ENCODE peak calls at places on chromosome 16, in ten cellular contexts. H is thoracic aorta, C is foreskin keratinocyte, F is AG09309, Q is choroid plexus epithelial cell, K is fibroblast of pulmonary artery, N is cardiac muscle cell, L is gastrocnemius medialis, S is lung, W is prostate gland. Y is an unnamed sample.

GRCh38 chr16:72128701-72129100 is 35.1 kb downstream of the DHX38 start:
- DNase-seq in H (no peak), C (no peak), F (no peak), Q (no peak), K (no peak), N (no peak), L (no peak), S (no peak), W (no peak), Y (no peak)

GRCh38 chr16:49531425-49531824 is 157.8 kb downstream of the C16orf78 start:
- DNase-seq in H (no peak), C (no peak), F (no peak), Q (no peak), K (no peak), N (no peak), L (no peak), S (no peak), W (no peak), Y (no peak)

GRCh38 chr16:56909484-56910113 is 22.3 kb upstream of the HERPUD1 start:
- DNase-seq in H (no peak), C (no peak), F (no peak), Q (no peak), K (peak), N (no peak), L (no peak), S (no peak), W (no peak), Y (no peak)

GRCh38 chr16:29925173-29925804 is 737 bp downstream of the KCTD13 start:
- DNase-seq in H (no peak), C (no peak), F (no peak), Q (peak), K (no peak), N (no peak), L (no peak), S (no peak), W (no peak), Y (no peak)

GRCh38 chr16:19810817-19811731 is 73.6 kb downstream of the GPRC5B start:
- DNase-seq in H (no peak), C (peak), F (no peak), Q (peak), K (peak), N (peak), L (no peak), S (no peak), W (no peak), Y (no peak)

GRCh38 chr16:67537270-67537635 is 8.6 kb downstream of the RIPOR1 start:
- DNase-seq in H (no peak), C (no peak), F (no peak), Q (peak), K (peak), N (peak), L (no peak), S (peak), W (peak), Y (peak)

GRCh38 chr16:22356930-22357634 is 17.3 kb downstream of the CDR2 start:
- DNase-seq in H (no peak), C (no peak), F (no peak), Q (no peak), K (no peak), N (no peak), L (no peak), S (no peak), W (no peak), Y (no peak)

GRCh38 chr16:56370836-56371235 is 54.5 kb downstream of the AMFR start:
- DNase-seq in H (no peak), C (no peak), F (no peak), Q (peak), K (peak), N (peak), L (no peak), S (no peak), W (no peak), Y (no peak)

GRCh38 chr16:55499281-55499680 is 9.6 kb upstream of the LPCAT2 start:
- DNase-seq in H (no peak), C (no peak), F (no peak), Q (no peak), K (no peak), N (no peak), L (no peak), S (no peak), W (no peak), Y (no peak)

GRCh38 chr16:57893559-57894389 is 77.2 kb downstream of the CNGB1 start:
- DNase-seq in H (no peak), C (peak), F (peak), Q (peak), K (peak), N (peak), L (no peak), S (peak), W (no peak), Y (no peak)

GRCh38 chr16:87806246-87806607 is 40.4 kb upstream of the KLHDC4 start:
- DNase-seq in H (no peak), C (peak), F (no peak), Q (peak), K (no peak), N (no peak), L (no peak), S (no peak), W (no peak), Y (no peak)

GRCh38 chr16:73082608-73083007 is 34.7 kb upstream of the ZFHX3 start:
- DNase-seq in H (no peak), C (peak), F (peak), Q (peak), K (peak), N (peak), L (no peak), S (no peak), W (peak), Y (no peak)

GRCh38 chr16:19166500-19166899 is 1.5 kb upstream of the SYT17 start:
- DNase-seq in H (no peak), C (no peak), F (no peak), Q (no peak), K (no peak), N (no peak), L (no peak), S (peak), W (no peak), Y (no peak)

GRCh38 chr16:11224096-11224893 is 31.7 kb downstream of the SOCS1 start:
- DNase-seq in H (peak), C (no peak), F (no peak), Q (no peak), K (no peak), N (no peak), L (peak), S (peak), W (peak), Y (no peak)

GRCh38 chr16:52446076-52446475 is 100.9 kb downstream of the TOX3 start:
- DNase-seq in H (no peak), C (peak), F (no peak), Q (no peak), K (peak), N (peak), L (no peak), S (no peak), W (no peak), Y (no peak)

GRCh38 chr16:10618710-10619209 is 38.4 kb upstream of the EMP2 start:
- DNase-seq in H (no peak), C (no peak), F (no peak), Q (no peak), K (no peak), N (no peak), L (no peak), S (no peak), W (peak), Y (no peak)

GRCh38 chr16:1572664-1573063 is 39.2 kb downstream of the TMEM204 start:
- DNase-seq in H (no peak), C (no peak), F (no peak), Q (no peak), K (no peak), N (no peak), L (no peak), S (no peak), W (no peak), Y (no peak)

GRCh38 chr16:48481772-48482171 is 96.6 kb upstream of the SIAH1 start:
- DNase-seq in H (no peak), C (no peak), F (no peak), Q (no peak), K (no peak), N (no peak), L (no peak), S (no peak), W (no peak), Y (no peak)

GRCh38 chr16:57863434-57864160 is 61.3 kb upstream of the KIFC3 start:
- DNase-seq in H (peak), C (peak), F (peak), Q (peak), K (peak), N (peak), L (peak), S (peak), W (peak), Y (peak)

GRCh38 chr16:16096858-16097213 is 126.5 kb downstream of the ABCC6 start:
- DNase-seq in H (no peak), C (no peak), F (no peak), Q (no peak), K (no peak), N (no peak), L (no peak), S (no peak), W (no peak), Y (no peak)

GRCh38 chr16:89052824-89053724 is 40.6 kb upstream of the ACSF3 start:
- DNase-seq in H (no peak), C (peak), F (peak), Q (no peak), K (no peak), N (no peak), L (no peak), S (no peak), W (peak), Y (no peak)

GRCh38 chr16:73171380-73171779 is 123.5 kb upstream of the ZFHX3 start:
- DNase-seq in H (no peak), C (peak), F (no peak), Q (no peak), K (no peak), N (no peak), L (no peak), S (no peak), W (no peak), Y (no peak)

GRCh38 chr16:66569131-66569530 is 2.9 kb downstream of the CMTM1 start:
- DNase-seq in H (no peak), C (no peak), F (no peak), Q (peak), K (peak), N (no peak), L (no peak), S (no peak), W (no peak), Y (no peak)

GRCh38 chr16:70692481-70693203 is 6.8 kb upstream of the MTSS2 start:
- DNase-seq in H (no peak), C (no peak), F (no peak), Q (no peak), K (no peak), N (no peak), L (peak), S (no peak), W (no peak), Y (no peak)
- TF ChIP-seq CTCF in H (no peak), C (no peak), F (no peak), Q (no peak), K (no peak), N (no peak), L (no peak), S (no peak), W (no peak), Y (no peak)

GRCh38 chr16:81497690-81498089 is 53.1 kb downstream of the CMIP start:
- DNase-seq in H (no peak), C (no peak), F (no peak), Q (no peak), K (no peak), N (no peak), L (no peak), S (no peak), W (no peak), Y (no peak)
- TF ChIP-seq CTCF in H (peak), C (no peak), F (no peak), Q (no peak), K (no peak), N (no peak), L (no peak), S (no peak), W (no peak), Y (no peak)

DNA sequence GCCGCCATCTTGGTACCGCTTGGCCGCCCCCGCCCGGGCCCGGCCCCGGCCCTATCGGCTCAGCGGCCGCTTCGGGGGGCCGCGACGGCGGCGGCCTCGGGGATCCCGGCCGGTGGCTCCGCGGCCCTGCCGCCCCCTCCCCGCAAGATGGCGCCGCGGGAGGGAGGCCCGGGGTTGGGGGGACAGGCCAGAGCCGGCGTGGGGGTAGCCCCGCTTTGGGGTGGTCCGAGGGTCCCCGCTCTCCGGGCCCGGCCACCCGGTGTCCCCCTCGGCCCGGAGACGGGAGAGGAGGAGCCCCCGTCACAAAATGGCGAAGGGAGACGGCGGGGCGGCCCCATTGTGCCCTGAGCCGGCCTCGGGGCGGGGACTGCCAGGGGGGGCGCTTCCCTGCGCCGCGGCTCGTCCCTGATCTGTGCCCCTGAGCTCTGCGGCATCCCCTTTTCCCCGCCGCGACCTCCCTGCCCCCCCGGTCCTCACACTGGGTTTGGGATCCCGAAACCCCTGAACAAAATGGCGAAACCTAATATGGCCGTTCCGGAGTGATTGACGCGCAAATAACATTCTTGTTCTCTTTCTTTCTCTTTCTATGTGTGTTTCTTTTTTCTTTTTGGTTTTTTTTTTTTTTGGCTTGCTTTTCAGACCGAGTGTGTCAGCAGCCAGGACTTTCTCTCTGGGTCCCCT is 978 bp downstream of the HAPSTR1 start:
- DNase-seq in H (no peak), C (no peak), F (no peak), Q (no peak), K (no peak), N (no peak), L (peak), S (peak), W (peak), Y (peak)
- TF ChIP-seq CTCF in H (no peak), C (peak), F (peak), Q (no peak), K (no peak), N (peak), L (no peak), S (no peak), W (no peak), Y (no peak)

GRCh38 chr16:30934827-30935557 is 11.6 kb downstream of the FBXL19 start:
- DNase-seq in H (no peak), C (peak), F (no peak), Q (peak), K (peak), N (peak), L (peak), S (no peak), W (no peak), Y (peak)
- TF ChIP-seq CTCF in H (peak), C (peak), F (peak), Q (peak), K (peak), N (peak), L (peak), S (peak), W (peak), Y (peak)

GRCh38 chr16:27700596-27700995 is 150.7 kb downstream of the KATNIP start:
- DNase-seq in H (no peak), C (no peak), F (no peak), Q (no peak), K (no peak), N (no peak), L (no peak), S (no peak), W (no peak), Y (no peak)

GRCh38 chr16:27698746-27699145 is 148.8 kb downstream of the KATNIP start:
- DNase-seq in H (no peak), C (no peak), F (no peak), Q (no peak), K (no peak), N (no peak), L (no peak), S (no peak), W (no peak), Y (no peak)

GRCh38 chr16:27699540-27699939 is 149.6 kb downstream of the KATNIP start:
- DNase-seq in H (no peak), C (no peak), F (no peak), Q (no peak), K (no peak), N (no peak), L (no peak), S (no peak), W (no peak), Y (no peak)

GRCh38 chr16:27695161-27695560 is 145.2 kb downstream of the KATNIP start:
- DNase-seq in H (no peak), C (no peak), F (no peak), Q (no peak), K (no peak), N (no peak), L (no peak), S (no peak), W (no peak), Y (no peak)

GRCh38 chr16:27698266-27698665 is 148.3 kb downstream of the KATNIP start:
- DNase-seq in H (no peak), C (no peak), F (no peak), Q (peak), K (no peak), N (no peak), L (no peak), S (no peak), W (no peak), Y (peak)
- TF ChIP-seq CTCF in H (no peak), C (peak), F (peak), Q (peak), K (peak), N (peak), L (no peak), S (no peak), W (no peak), Y (peak)

Y was measured in endothelial cell.